ENCODE peak calls at places on chromosomes 7 and 10, in ten cellular contexts. One of them, this sample, is unnamed.

GRCh38 chr10:69285699-69286098 is 7.4 kb downstream of the HK1 start:
- DNase-seq in A549: no peak
- DNase-seq in colonic mucosa: no peak
- DNase-seq in HCT116: no peak
- DNase-seq in cardiac muscle cell: peak
- DNase-seq in astrocyte: no peak
- DNase-seq in foreskin fibroblast: no peak
- DNase-seq in left ventricle myocardium inferior: no peak
- DNase-seq in WERI-Rb-1: no peak
- DNase-seq in suprapubic skin: no peak
- DNase-seq in this sample: no peak

GRCh38 chr7:46990761-46991160 is 591.1 kb downstream of the TNS3 start:
- DNase-seq in A549: no peak
- DNase-seq in colonic mucosa: no peak
- DNase-seq in HCT116: no peak
- DNase-seq in cardiac muscle cell: no peak
- DNase-seq in astrocyte: peak
- DNase-seq in foreskin fibroblast: peak
- DNase-seq in left ventricle myocardium inferior: no peak
- DNase-seq in WERI-Rb-1: no peak
- DNase-seq in suprapubic skin: no peak
- DNase-seq in this sample: no peak

GRCh38 chr10:80530251-80530650 is 7.5 kb upstream of the SH2D4B start:
- DNase-seq in A549: peak
- DNase-seq in colonic mucosa: no peak
- DNase-seq in HCT116: peak
- DNase-seq in cardiac muscle cell: no peak
- DNase-seq in astrocyte: no peak
- DNase-seq in foreskin fibroblast: no peak
- DNase-seq in left ventricle myocardium inferior: no peak
- DNase-seq in WERI-Rb-1: no peak
- DNase-seq in suprapubic skin: no peak
- DNase-seq in this sample: peak

GRCh38 chr10:32955299-32955772 is 2.7 kb downstream of the ITGB1 start:
- DNase-seq in A549: no peak
- DNase-seq in colonic mucosa: no peak
- DNase-seq in HCT116: no peak
- DNase-seq in cardiac muscle cell: no peak
- DNase-seq in astrocyte: no peak
- DNase-seq in foreskin fibroblast: no peak
- DNase-seq in left ventricle myocardium inferior: no peak
- DNase-seq in WERI-Rb-1: no peak
- DNase-seq in suprapubic skin: no peak
- DNase-seq in this sample: no peak

GRCh38 chr10:133159950-133160812 is at the start of gene KNDC1:
- DNase-seq in A549: peak
- DNase-seq in colonic mucosa: no peak
- DNase-seq in HCT116: no peak
- DNase-seq in cardiac muscle cell: peak
- DNase-seq in astrocyte: no peak
- DNase-seq in foreskin fibroblast: peak
- DNase-seq in left ventricle myocardium inferior: no peak
- DNase-seq in WERI-Rb-1: peak
- DNase-seq in suprapubic skin: no peak
- DNase-seq in this sample: no peak

GRCh38 chr7:91557789-91558396 is 293.7 kb downstream of the FZD1 start:
- DNase-seq in A549: peak
- DNase-seq in colonic mucosa: no peak
- DNase-seq in HCT116: peak
- DNase-seq in cardiac muscle cell: no peak
- DNase-seq in astrocyte: peak
- DNase-seq in foreskin fibroblast: no peak
- DNase-seq in left ventricle myocardium inferior: no peak
- DNase-seq in WERI-Rb-1: no peak
- DNase-seq in suprapubic skin: no peak
- DNase-seq in this sample: peak

GRCh38 chr7:93043393-93043985 is 74.3 kb downstream of the SAMD9 start:
- DNase-seq in A549: no peak
- DNase-seq in colonic mucosa: no peak
- DNase-seq in HCT116: peak
- DNase-seq in cardiac muscle cell: no peak
- DNase-seq in astrocyte: peak
- DNase-seq in foreskin fibroblast: peak
- DNase-seq in left ventricle myocardium inferior: peak
- DNase-seq in WERI-Rb-1: no peak
- DNase-seq in suprapubic skin: no peak
- DNase-seq in this sample: peak

GRCh38 chr10:96501985-96502384 is 11.7 kb downstream of the TLL2 start:
- DNase-seq in A549: no peak
- DNase-seq in colonic mucosa: no peak
- DNase-seq in HCT116: peak
- DNase-seq in cardiac muscle cell: no peak
- DNase-seq in astrocyte: peak
- DNase-seq in foreskin fibroblast: no peak
- DNase-seq in left ventricle myocardium inferior: no peak
- DNase-seq in WERI-Rb-1: no peak
- DNase-seq in suprapubic skin: no peak
- DNase-seq in this sample: peak

GRCh38 chr10:80158598-80159127 is 26.1 kb downstream of the PLAC9 start:
- DNase-seq in A549: peak
- DNase-seq in colonic mucosa: peak
- DNase-seq in HCT116: peak
- DNase-seq in cardiac muscle cell: no peak
- DNase-seq in astrocyte: peak
- DNase-seq in foreskin fibroblast: peak
- DNase-seq in left ventricle myocardium inferior: peak
- DNase-seq in WERI-Rb-1: no peak
- DNase-seq in suprapubic skin: peak
- DNase-seq in this sample: peak

DNA sequence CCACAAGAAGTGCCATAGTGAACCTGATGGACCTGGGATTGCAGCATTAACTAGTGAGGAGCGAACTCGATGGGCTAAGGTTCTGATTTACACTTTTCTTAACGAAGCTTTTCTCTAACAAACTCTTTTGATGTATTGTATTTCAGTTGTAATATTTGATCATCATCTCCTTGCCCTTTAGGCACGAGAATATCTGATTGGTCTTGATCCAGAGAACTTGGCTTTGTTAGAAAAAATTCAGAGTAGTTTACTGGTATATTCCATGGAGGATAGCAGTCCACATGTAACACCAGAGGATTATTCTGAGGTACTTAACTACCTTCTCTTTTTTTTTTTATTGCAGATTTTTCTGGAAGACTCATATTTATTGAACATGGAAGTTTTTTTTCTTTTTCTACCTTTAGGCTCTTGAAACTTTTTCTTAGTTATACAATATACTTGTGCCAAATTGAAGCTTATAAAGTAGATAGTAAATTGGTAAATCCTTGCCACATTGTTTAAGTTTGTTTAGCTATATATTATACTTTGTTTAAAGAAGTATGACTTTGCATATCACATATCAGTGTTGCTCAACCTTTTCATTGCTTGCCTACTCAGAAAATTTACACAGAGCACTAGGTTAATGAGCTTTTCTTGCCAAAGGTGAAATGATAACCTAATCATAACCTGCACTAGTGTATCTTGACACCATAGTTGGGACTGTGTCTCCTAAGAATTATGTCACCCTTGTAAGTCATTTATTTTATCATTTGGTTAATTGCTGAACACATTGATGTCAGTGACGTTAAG is 30.4 kb downstream of the CROT start:
- DNase-seq in A549: no peak
- DNase-seq in colonic mucosa: no peak
- DNase-seq in HCT116: no peak
- DNase-seq in cardiac muscle cell: no peak
- DNase-seq in astrocyte: no peak
- DNase-seq in foreskin fibroblast: no peak
- DNase-seq in left ventricle myocardium inferior: no peak
- DNase-seq in WERI-Rb-1: no peak
- DNase-seq in suprapubic skin: no peak
- DNase-seq in this sample: no peak
- TF ChIP-seq CTCF in A549: no peak
- TF ChIP-seq CTCF in colonic mucosa: no peak
- TF ChIP-seq CTCF in HCT116: no peak
- TF ChIP-seq CTCF in cardiac muscle cell: no peak
- TF ChIP-seq CTCF in astrocyte: no peak
- TF ChIP-seq CTCF in foreskin fibroblast: no peak
- TF ChIP-seq CTCF in left ventricle myocardium inferior: no peak
- TF ChIP-seq CTCF in WERI-Rb-1: no peak
- TF ChIP-seq CTCF in suprapubic skin: no peak
- TF ChIP-seq CTCF in this sample: no peak

GRCh38 chr7:101815826-101816488 is 1.5 kb upstream of the CUX1 start:
- DNase-seq in A549: peak
- DNase-seq in colonic mucosa: peak
- DNase-seq in HCT116: peak
- DNase-seq in cardiac muscle cell: peak
- DNase-seq in astrocyte: peak
- DNase-seq in foreskin fibroblast: peak
- DNase-seq in left ventricle myocardium inferior: peak
- DNase-seq in WERI-Rb-1: peak
- DNase-seq in suprapubic skin: peak
- DNase-seq in this sample: peak
- TF ChIP-seq CTCF in A549: peak
- TF ChIP-seq CTCF in colonic mucosa: no peak
- TF ChIP-seq CTCF in HCT116: no peak
- TF ChIP-seq CTCF in cardiac muscle cell: no peak
- TF ChIP-seq CTCF in astrocyte: no peak
- TF ChIP-seq CTCF in foreskin fibroblast: no peak
- TF ChIP-seq CTCF in left ventricle myocardium inferior: peak
- TF ChIP-seq CTCF in WERI-Rb-1: peak
- TF ChIP-seq CTCF in suprapubic skin: no peak
- TF ChIP-seq CTCF in this sample: no peak

GRCh38 chr10:82796510-82796909 is 921.5 kb downstream of the NRG3 start:
- DNase-seq in A549: no peak
- DNase-seq in colonic mucosa: no peak
- DNase-seq in HCT116: no peak
- DNase-seq in cardiac muscle cell: peak
- DNase-seq in astrocyte: peak
- DNase-seq in foreskin fibroblast: no peak
- DNase-seq in left ventricle myocardium inferior: no peak
- DNase-seq in WERI-Rb-1: no peak
- DNase-seq in suprapubic skin: no peak
- DNase-seq in this sample: no peak
- TF ChIP-seq CTCF in A549: peak
- TF ChIP-seq CTCF in colonic mucosa: no peak
- TF ChIP-seq CTCF in HCT116: no peak
- TF ChIP-seq CTCF in cardiac muscle cell: peak
- TF ChIP-seq CTCF in astrocyte: peak
- TF ChIP-seq CTCF in foreskin fibroblast: peak
- TF ChIP-seq CTCF in left ventricle myocardium inferior: peak
- TF ChIP-seq CTCF in WERI-Rb-1: peak
- TF ChIP-seq CTCF in suprapubic skin: no peak
- TF ChIP-seq CTCF in this sample: peak

GRCh38 chr7:40350100-40350499 is 215.3 kb downstream of the SUGCT start:
- DNase-seq in A549: no peak
- DNase-seq in colonic mucosa: no peak
- DNase-seq in HCT116: no peak
- DNase-seq in cardiac muscle cell: no peak
- DNase-seq in astrocyte: no peak
- DNase-seq in foreskin fibroblast: no peak
- DNase-seq in left ventricle myocardium inferior: no peak
- DNase-seq in WERI-Rb-1: no peak
- DNase-seq in suprapubic skin: no peak
- DNase-seq in this sample: no peak
- TF ChIP-seq CTCF in A549: no peak
- TF ChIP-seq CTCF in colonic mucosa: no peak
- TF ChIP-seq CTCF in HCT116: no peak
- TF ChIP-seq CTCF in cardiac muscle cell: no peak
- TF ChIP-seq CTCF in astrocyte: no peak
- TF ChIP-seq CTCF in foreskin fibroblast: no peak
- TF ChIP-seq CTCF in left ventricle myocardium inferior: no peak
- TF ChIP-seq CTCF in WERI-Rb-1: no peak
- TF ChIP-seq CTCF in suprapubic skin: no peak
- TF ChIP-seq CTCF in this sample: no peak

GRCh38 chr7:105738133-105738532 is 138.3 kb downstream of the ATXN7L1 start:
- DNase-seq in A549: no peak
- DNase-seq in colonic mucosa: no peak
- DNase-seq in HCT116: no peak
- DNase-seq in cardiac muscle cell: no peak
- DNase-seq in astrocyte: no peak
- DNase-seq in foreskin fibroblast: no peak
- DNase-seq in left ventricle myocardium inferior: no peak
- DNase-seq in WERI-Rb-1: no peak
- DNase-seq in suprapubic skin: no peak
- DNase-seq in this sample: no peak
- TF ChIP-seq CTCF in A549: no peak
- TF ChIP-seq CTCF in colonic mucosa: no peak
- TF ChIP-seq CTCF in HCT116: peak
- TF ChIP-seq CTCF in cardiac muscle cell: no peak
- TF ChIP-seq CTCF in astrocyte: no peak
- TF ChIP-seq CTCF in foreskin fibroblast: no peak
- TF ChIP-seq CTCF in left ventricle myocardium inferior: no peak
- TF ChIP-seq CTCF in WERI-Rb-1: no peak
- TF ChIP-seq CTCF in suprapubic skin: no peak
- TF ChIP-seq CTCF in this sample: peak